ENCODE peak calls at places on chromosomes 11 and 22, in ten cellular contexts. One of them, this sample, is unnamed.

GRCh38 chr22:17272511-17272991 is 53.3 kb upstream of the ADA2 start:
- DNase-seq in RCC 7860: no peak
- DNase-seq in IMR-90: no peak
- DNase-seq in neural progenitor cell: peak; percentile 72
- DNase-seq in T-cell: no peak
- DNase-seq in psoas muscle: no peak
- DNase-seq in GOT3: no peak
- DNase-seq in WTC11: peak; percentile 65
- DNase-seq in stimulated activated CD8-positive, alpha-beta memory T cell treated with anti-CD3 and anti-CD28 coated beads, Interleukin-4, amount 100 ng/mL, for 1 hour: no peak
- DNase-seq in CD4-positive, CD25-positive, alpha-beta regulatory T cell: no peak
- DNase-seq in this sample: no peak

GRCh38 chr22:41305646-41306045 is 4.3 kb downstream of the ZC3H7B start:
- DNase-seq in RCC 7860: peak; percentile 83
- DNase-seq in IMR-90: peak; percentile 73
- DNase-seq in neural progenitor cell: no peak
- DNase-seq in T-cell: no peak
- DNase-seq in psoas muscle: peak; percentile 75
- DNase-seq in GOT3: peak; percentile 25
- DNase-seq in WTC11: no peak
- DNase-seq in stimulated activated CD8-positive, alpha-beta memory T cell treated with anti-CD3 and anti-CD28 coated beads, Interleukin-4, amount 100 ng/mL, for 1 hour: no peak
- DNase-seq in CD4-positive, CD25-positive, alpha-beta regulatory T cell: no peak
- DNase-seq in this sample: no peak

GRCh38 chr11:122085264-122085663 is 30.8 kb downstream of the BLID start:
- DNase-seq in RCC 7860: no peak
- DNase-seq in IMR-90: peak; percentile 95
- DNase-seq in neural progenitor cell: no peak
- DNase-seq in T-cell: no peak
- DNase-seq in psoas muscle: no peak
- DNase-seq in GOT3: no peak
- DNase-seq in WTC11: no peak
- DNase-seq in stimulated activated CD8-positive, alpha-beta memory T cell treated with anti-CD3 and anti-CD28 coated beads, Interleukin-4, amount 100 ng/mL, for 1 hour: no peak
- DNase-seq in CD4-positive, CD25-positive, alpha-beta regulatory T cell: no peak
- DNase-seq in this sample: no peak

GRCh38 chr11:66493124-66493523 is 12.9 kb downstream of the DPP3 start:
- DNase-seq in RCC 7860: no peak
- DNase-seq in IMR-90: no peak
- DNase-seq in neural progenitor cell: no peak
- DNase-seq in T-cell: no peak
- DNase-seq in psoas muscle: peak; percentile 24
- DNase-seq in GOT3: no peak
- DNase-seq in WTC11: no peak
- DNase-seq in stimulated activated CD8-positive, alpha-beta memory T cell treated with anti-CD3 and anti-CD28 coated beads, Interleukin-4, amount 100 ng/mL, for 1 hour: no peak
- DNase-seq in CD4-positive, CD25-positive, alpha-beta regulatory T cell: no peak
- DNase-seq in this sample: no peak

GRCh38 chr11:119307219-119307618 is 9.7 kb downstream of the MCAM start:
- DNase-seq in RCC 7860: no peak
- DNase-seq in IMR-90: no peak
- DNase-seq in neural progenitor cell: peak; percentile 67
- DNase-seq in T-cell: no peak
- DNase-seq in psoas muscle: no peak
- DNase-seq in GOT3: no peak
- DNase-seq in WTC11: no peak
- DNase-seq in stimulated activated CD8-positive, alpha-beta memory T cell treated with anti-CD3 and anti-CD28 coated beads, Interleukin-4, amount 100 ng/mL, for 1 hour: no peak
- DNase-seq in CD4-positive, CD25-positive, alpha-beta regulatory T cell: no peak
- DNase-seq in this sample: no peak

GRCh38 chr11:79165908-79166307 is 274.9 kb downstream of the TENM4 start:
- DNase-seq in RCC 7860: no peak
- DNase-seq in IMR-90: no peak
- DNase-seq in neural progenitor cell: no peak
- DNase-seq in T-cell: no peak
- DNase-seq in psoas muscle: no peak
- DNase-seq in GOT3: no peak
- DNase-seq in WTC11: no peak
- DNase-seq in stimulated activated CD8-positive, alpha-beta memory T cell treated with anti-CD3 and anti-CD28 coated beads, Interleukin-4, amount 100 ng/mL, for 1 hour: no peak
- DNase-seq in CD4-positive, CD25-positive, alpha-beta regulatory T cell: no peak
- DNase-seq in this sample: no peak

GRCh38 chr11:124670732-124671131 is 2.8 kb downstream of the SIAE start:
- DNase-seq in RCC 7860: no peak
- DNase-seq in IMR-90: peak; percentile 9
- DNase-seq in neural progenitor cell: no peak
- DNase-seq in T-cell: peak; percentile 60
- DNase-seq in psoas muscle: no peak
- DNase-seq in GOT3: no peak
- DNase-seq in WTC11: no peak
- DNase-seq in stimulated activated CD8-positive, alpha-beta memory T cell treated with anti-CD3 and anti-CD28 coated beads, Interleukin-4, amount 100 ng/mL, for 1 hour: no peak
- DNase-seq in CD4-positive, CD25-positive, alpha-beta regulatory T cell: peak; percentile 61
- DNase-seq in this sample: no peak

GRCh38 chr11:110077866-110078325 is 15.3 kb upstream of the ZC3H12C start:
- DNase-seq in RCC 7860: peak; percentile 72
- DNase-seq in IMR-90: peak; percentile 78
- DNase-seq in neural progenitor cell: no peak
- DNase-seq in T-cell: no peak
- DNase-seq in psoas muscle: no peak
- DNase-seq in GOT3: no peak
- DNase-seq in WTC11: no peak
- DNase-seq in stimulated activated CD8-positive, alpha-beta memory T cell treated with anti-CD3 and anti-CD28 coated beads, Interleukin-4, amount 100 ng/mL, for 1 hour: no peak
- DNase-seq in CD4-positive, CD25-positive, alpha-beta regulatory T cell: peak; percentile 53
- DNase-seq in this sample: no peak

GRCh38 chr11:65987336-65987735 is 14.6 kb downstream of the EIF1AD start:
- DNase-seq in RCC 7860: no peak
- DNase-seq in IMR-90: no peak
- DNase-seq in neural progenitor cell: no peak
- DNase-seq in T-cell: no peak
- DNase-seq in psoas muscle: no peak
- DNase-seq in GOT3: no peak
- DNase-seq in WTC11: no peak
- DNase-seq in stimulated activated CD8-positive, alpha-beta memory T cell treated with anti-CD3 and anti-CD28 coated beads, Interleukin-4, amount 100 ng/mL, for 1 hour: no peak
- DNase-seq in CD4-positive, CD25-positive, alpha-beta regulatory T cell: no peak
- DNase-seq in this sample: no peak

GRCh38 chr11:5291207-5291838 is 10.4 kb downstream of the OR51B4 start:
- DNase-seq in RCC 7860: peak; percentile 33
- DNase-seq in IMR-90: peak; percentile 68
- DNase-seq in neural progenitor cell: peak; percentile 44
- DNase-seq in T-cell: no peak
- DNase-seq in psoas muscle: no peak
- DNase-seq in GOT3: no peak
- DNase-seq in WTC11: no peak
- DNase-seq in stimulated activated CD8-positive, alpha-beta memory T cell treated with anti-CD3 and anti-CD28 coated beads, Interleukin-4, amount 100 ng/mL, for 1 hour: no peak
- DNase-seq in CD4-positive, CD25-positive, alpha-beta regulatory T cell: peak; percentile 23
- DNase-seq in this sample: no peak

GRCh38 chr11:121757480-121758125 is 304.8 kb upstream of the SORL1-AS1 start:
- DNase-seq in RCC 7860: no peak
- DNase-seq in IMR-90: no peak
- DNase-seq in neural progenitor cell: no peak
- DNase-seq in T-cell: no peak
- DNase-seq in psoas muscle: no peak
- DNase-seq in GOT3: no peak
- DNase-seq in WTC11: no peak
- DNase-seq in stimulated activated CD8-positive, alpha-beta memory T cell treated with anti-CD3 and anti-CD28 coated beads, Interleukin-4, amount 100 ng/mL, for 1 hour: no peak
- DNase-seq in CD4-positive, CD25-positive, alpha-beta regulatory T cell: peak; percentile 21
- DNase-seq in this sample: no peak

GRCh38 chr22:30212363-30212995 is 34.1 kb downstream of the LIF start:
- DNase-seq in RCC 7860: peak; percentile 97
- DNase-seq in IMR-90: peak; percentile 95
- DNase-seq in neural progenitor cell: no peak
- DNase-seq in T-cell: no peak
- DNase-seq in psoas muscle: peak; percentile 66
- DNase-seq in GOT3: peak; percentile 16
- DNase-seq in WTC11: no peak
- DNase-seq in stimulated activated CD8-positive, alpha-beta memory T cell treated with anti-CD3 and anti-CD28 coated beads, Interleukin-4, amount 100 ng/mL, for 1 hour: no peak
- DNase-seq in CD4-positive, CD25-positive, alpha-beta regulatory T cell: no peak
- DNase-seq in this sample: peak; percentile 68

GRCh38 chr11:19777032-19777341 is 64.3 kb downstream of the NAV2 start:
- DNase-seq in RCC 7860: no peak
- DNase-seq in IMR-90: no peak
- DNase-seq in neural progenitor cell: peak; percentile 70
- DNase-seq in T-cell: no peak
- DNase-seq in psoas muscle: no peak
- DNase-seq in GOT3: no peak
- DNase-seq in WTC11: peak; percentile 40
- DNase-seq in stimulated activated CD8-positive, alpha-beta memory T cell treated with anti-CD3 and anti-CD28 coated beads, Interleukin-4, amount 100 ng/mL, for 1 hour: no peak
- DNase-seq in CD4-positive, CD25-positive, alpha-beta regulatory T cell: no peak
- DNase-seq in this sample: peak; percentile 71

GRCh38 chr11:86172894-86173293 is 71.7 kb upstream of the EED start:
- DNase-seq in RCC 7860: peak; percentile 90
- DNase-seq in IMR-90: peak; percentile 55
- DNase-seq in neural progenitor cell: peak; percentile 18
- DNase-seq in T-cell: no peak
- DNase-seq in psoas muscle: no peak
- DNase-seq in GOT3: no peak
- DNase-seq in WTC11: no peak
- DNase-seq in stimulated activated CD8-positive, alpha-beta memory T cell treated with anti-CD3 and anti-CD28 coated beads, Interleukin-4, amount 100 ng/mL, for 1 hour: no peak
- DNase-seq in CD4-positive, CD25-positive, alpha-beta regulatory T cell: no peak
- DNase-seq in this sample: no peak

GRCh38 chr11:296206-296975 is 2.9 kb downstream of the IFITM5 start:
- DNase-seq in RCC 7860: no peak
- DNase-seq in IMR-90: no peak
- DNase-seq in neural progenitor cell: no peak
- DNase-seq in T-cell: no peak
- DNase-seq in psoas muscle: peak; percentile 46
- DNase-seq in GOT3: no peak
- DNase-seq in WTC11: peak; percentile 20
- DNase-seq in stimulated activated CD8-positive, alpha-beta memory T cell treated with anti-CD3 and anti-CD28 coated beads, Interleukin-4, amount 100 ng/mL, for 1 hour: no peak
- DNase-seq in CD4-positive, CD25-positive, alpha-beta regulatory T cell: no peak
- DNase-seq in this sample: no peak

GRCh38 chr11:34065505-34066203 is 14.1 kb downstream of the CAPRIN1 start:
- DNase-seq in RCC 7860: no peak
- DNase-seq in IMR-90: peak; percentile 59
- DNase-seq in neural progenitor cell: no peak
- DNase-seq in T-cell: no peak
- DNase-seq in psoas muscle: no peak
- DNase-seq in GOT3: no peak
- DNase-seq in WTC11: peak; percentile 21
- DNase-seq in stimulated activated CD8-positive, alpha-beta memory T cell treated with anti-CD3 and anti-CD28 coated beads, Interleukin-4, amount 100 ng/mL, for 1 hour: no peak
- DNase-seq in CD4-positive, CD25-positive, alpha-beta regulatory T cell: no peak
- DNase-seq in this sample: no peak

GRCh38 chr11:80462211-80462610 is 1021.4 kb upstream of the TENM4 start:
- DNase-seq in RCC 7860: peak; percentile 10
- DNase-seq in IMR-90: no peak
- DNase-seq in neural progenitor cell: no peak
- DNase-seq in T-cell: no peak
- DNase-seq in psoas muscle: no peak
- DNase-seq in GOT3: no peak
- DNase-seq in WTC11: no peak
- DNase-seq in stimulated activated CD8-positive, alpha-beta memory T cell treated with anti-CD3 and anti-CD28 coated beads, Interleukin-4, amount 100 ng/mL, for 1 hour: no peak
- DNase-seq in CD4-positive, CD25-positive, alpha-beta regulatory T cell: no peak
- DNase-seq in this sample: no peak